ENCODE peak calls at places on chromosomes 2 and 18, in five cellular contexts. P, I, U, Q and Y are unnamed samples. For H3K4me1, the result is how much of the 10 kb centered on the place peaks cover.

GRCh38 chr2:105344704-105345345 is 7.5 kb downstream of the C2orf49 start:
- DNase-seq in Q (no peak), I (peak), P (peak), U (no peak), Y (no peak)

GRCh38 chr2:24512836-24513235 is 21.8 kb downstream of the NCOA1 start:
- DNase-seq in Q (no peak), I (no peak), U (no peak), P (no peak), Y (no peak)

GRCh38 chr18:80171190-80171872 is 62.3 kb downstream of the ADNP2 start:
- DNase-seq in U (peak), P (no peak), Q (no peak), I (peak), Y (peak)

GRCh38 chr18:10739152-10739551 is 213.3 kb downstream of the NAPG start:
- DNase-seq in P (no peak), U (no peak), Q (no peak), I (peak), Y (no peak)

GRCh38 chr2:24852431-24853020 is 59.3 kb downstream of the CENPO start:
- DNase-seq in I (no peak), P (no peak), U (no peak), Q (no peak), Y (no peak)

GRCh38 chr2:220227272-220227920 is 600.0 kb downstream of the SLC4A3 start:
- DNase-seq in P (no peak), U (no peak), I (peak), Q (no peak), Y (no peak)

GRCh38 chr2:159093496-159093895 is 125.1 kb downstream of the TANC1 start:
- DNase-seq in I (peak), U (no peak), Q (no peak), P (no peak), Y (no peak)

GRCh38 chr2:205948883-205949282 is 137.1 kb downstream of the INO80D start:
- DNase-seq in I (no peak), Q (no peak), P (no peak), U (no peak), Y (no peak)

GRCh38 chr2:37083873-37084792 is at the start of the genes GPATCH11 and HEATR5B:
- DNase-seq in P (peak), U (peak), Q (peak), I (peak), Y (peak)
- H3K27ac ChIP-seq in P (peak), U (peak), Q (no peak), I (peak), Y (peak)

GRCh38 chr2:217946071-217946470 is 56.7 kb downstream of the TNS1 start:
- DNase-seq in Q (no peak), I (no peak), U (peak), P (no peak), Y (no peak)

GRCh38 chr2:217943379-217944321 is 59.1 kb downstream of the TNS1 start:
- DNase-seq in I (peak), U (peak), P (peak), Q (peak), Y (peak)

GRCh38 chr2:217944923-217945322 is 57.9 kb downstream of the TNS1 start:
- DNase-seq in Q (no peak), P (no peak), I (no peak), U (peak), Y (no peak)

GRCh38 chr2:217944366-217944765 is 58.4 kb downstream of the TNS1 start:
- DNase-seq in U (no peak), I (no peak), Q (no peak), P (no peak), Y (no peak)

GRCh38 chr2:217945530-217945929 is 57.3 kb downstream of the TNS1 start:
- DNase-seq in I (no peak), U (peak), Q (no peak), P (no peak), Y (no peak)
- H3K4me1 ChIP-seq in I (under half), U (under half), Q (under half), P (half or more), Y (under half)

DNA sequence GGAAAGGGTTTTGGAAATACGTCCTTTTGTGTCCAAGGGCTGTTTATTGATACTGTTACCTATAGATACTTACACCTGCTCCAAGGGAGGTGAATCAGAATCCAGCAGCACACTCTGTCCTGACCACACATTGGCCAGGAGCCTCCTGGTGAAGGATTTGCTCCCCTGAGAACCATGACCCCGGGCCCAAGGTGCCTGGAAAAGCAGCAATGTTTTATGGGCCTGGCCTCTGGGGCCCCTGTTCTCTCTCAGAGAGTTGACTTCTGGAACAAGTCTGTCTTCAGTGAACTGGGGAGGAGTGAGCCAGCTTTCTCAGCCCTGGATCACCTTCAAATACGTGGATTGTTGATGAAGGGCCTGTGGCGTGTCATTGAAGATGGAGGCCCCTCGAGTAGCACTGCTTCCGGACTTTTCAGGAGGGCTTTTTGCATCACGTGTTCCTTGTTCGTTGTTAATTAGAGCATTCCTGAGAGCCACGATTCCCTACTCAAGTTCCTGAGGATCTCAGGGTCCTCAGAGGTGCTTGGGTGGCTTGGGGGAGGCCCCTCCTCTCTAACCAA is 78.5 kb upstream of the RPL31 start:
- DNase-seq in P (no peak), U (no peak), I (no peak), Q (no peak), Y (no peak)
- H3K27ac ChIP-seq in P (no peak), U (no peak), I (no peak), Q (no peak), Y (no peak)

DNA sequence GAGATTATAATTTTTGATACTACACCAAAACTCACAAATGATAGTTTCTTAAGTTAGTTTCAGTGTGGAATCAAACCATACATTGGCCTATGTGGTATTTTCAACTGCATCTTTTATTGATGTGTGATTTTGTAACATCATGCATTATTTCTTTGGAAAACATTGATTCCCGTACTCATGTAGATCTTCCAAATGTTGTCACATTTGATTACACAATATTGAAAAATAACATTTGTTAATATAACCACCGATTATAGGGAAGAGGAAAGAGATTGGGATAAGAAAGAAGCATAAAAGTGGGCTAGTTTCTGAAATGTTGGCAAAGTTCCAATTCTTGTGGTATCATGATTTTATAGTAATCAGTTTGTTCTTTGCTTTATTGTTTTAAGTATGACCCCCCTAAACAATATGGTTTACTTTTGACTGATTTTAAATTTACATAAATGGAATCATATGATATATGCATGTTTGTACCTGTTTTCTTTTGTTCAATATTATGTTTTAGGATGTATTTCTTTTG is 117.2 kb upstream of the OTX1 start:
- DNase-seq in Q (no peak), I (no peak), P (no peak), U (no peak), Y (no peak)
- H3K4me1 ChIP-seq in Q (under half), I (under half), P (under half), U (under half), Y (under half)

DNA sequence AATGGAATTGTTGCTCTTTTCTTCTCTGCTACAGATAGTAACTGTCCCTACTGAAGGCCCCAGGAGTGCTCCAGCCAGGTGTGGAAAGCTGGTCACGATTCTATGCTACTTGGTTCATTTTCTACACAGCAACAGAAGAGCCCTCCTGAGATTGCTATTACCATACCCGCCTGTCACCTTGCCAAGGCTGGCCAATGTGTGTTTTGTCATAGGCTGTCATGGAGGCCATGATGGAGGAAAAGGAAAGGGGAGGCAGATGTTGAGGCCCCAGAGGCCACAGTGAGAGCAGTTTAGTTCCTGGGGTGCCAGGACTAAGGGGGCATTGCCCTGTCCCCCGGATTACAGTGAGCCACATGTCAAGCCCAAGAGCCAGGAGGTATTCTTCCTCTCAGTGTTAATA is 952 bp downstream of the ELMOD3 start:
- DNase-seq in Q (no peak), P (no peak), U (no peak), I (no peak), Y (peak)
- H3K27ac ChIP-seq in Q (no peak), P (no peak), U (no peak), I (no peak), Y (peak)

DNA sequence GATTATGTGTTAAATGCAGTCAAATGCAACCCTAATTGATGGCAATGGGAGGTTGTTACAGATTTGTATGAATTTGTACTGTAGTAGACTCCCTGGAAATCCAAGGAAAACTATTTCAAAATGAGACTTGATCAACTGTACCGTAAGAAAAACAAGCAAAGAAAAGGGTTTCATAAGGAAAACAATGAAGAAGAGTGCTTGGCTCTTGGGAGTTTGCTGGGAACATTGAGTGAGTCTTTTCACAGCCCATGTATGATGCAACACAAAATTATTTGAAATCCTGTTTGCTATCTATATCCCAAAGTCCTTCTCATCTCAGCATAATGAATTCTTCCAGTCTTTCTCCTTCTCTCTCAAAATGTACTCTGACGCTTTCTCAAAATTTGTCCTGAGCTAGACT is 67.0 kb upstream of the OSR1 start:
- DNase-seq in Q (no peak), U (no peak), I (no peak), P (no peak), Y (no peak)
- H3K4me1 ChIP-seq in Q (under half), U (under half), I (under half), P (under half), Y (under half)

DNA sequence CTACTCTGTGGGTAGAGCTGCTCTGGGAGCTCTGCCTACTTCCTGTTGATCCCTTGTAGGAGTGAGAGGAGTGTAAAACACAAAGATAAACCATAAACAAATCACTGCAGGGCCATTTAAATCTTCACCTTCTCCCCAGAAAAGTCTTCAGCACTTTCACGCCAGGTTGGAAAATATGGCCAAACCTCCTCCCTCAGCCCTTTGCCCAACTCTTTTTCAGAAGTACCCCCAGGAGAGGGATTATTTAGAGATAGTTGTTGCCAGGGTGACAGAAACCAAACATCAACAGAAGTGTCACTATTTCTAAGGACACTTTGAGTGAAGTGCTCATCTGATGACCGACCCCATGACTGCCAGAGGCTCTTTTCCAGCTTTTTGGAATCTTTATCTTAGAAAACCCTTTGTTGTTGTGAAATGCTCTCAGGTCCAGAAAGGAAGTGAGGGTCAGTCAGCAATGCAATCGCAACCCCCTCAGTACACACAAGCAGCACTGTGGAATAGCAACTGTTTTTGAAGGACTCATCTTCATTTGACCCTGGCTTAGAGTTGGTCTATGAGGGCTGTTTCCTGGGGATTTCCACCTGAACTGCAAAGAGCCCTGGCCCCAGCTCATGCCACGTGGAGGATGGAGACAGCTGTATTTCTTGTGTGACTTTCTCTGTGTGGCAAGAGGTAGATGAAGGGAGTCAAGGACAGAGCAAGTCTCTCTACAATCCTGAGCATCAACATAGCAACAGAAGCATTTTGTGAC is 114.0 kb upstream of the STON1 start:
- DNase-seq in Q (no peak), U (no peak), P (peak), I (no peak), Y (no peak)
- H3K27ac ChIP-seq in Q (no peak), U (no peak), P (peak), I (no peak), Y (no peak)

DNA sequence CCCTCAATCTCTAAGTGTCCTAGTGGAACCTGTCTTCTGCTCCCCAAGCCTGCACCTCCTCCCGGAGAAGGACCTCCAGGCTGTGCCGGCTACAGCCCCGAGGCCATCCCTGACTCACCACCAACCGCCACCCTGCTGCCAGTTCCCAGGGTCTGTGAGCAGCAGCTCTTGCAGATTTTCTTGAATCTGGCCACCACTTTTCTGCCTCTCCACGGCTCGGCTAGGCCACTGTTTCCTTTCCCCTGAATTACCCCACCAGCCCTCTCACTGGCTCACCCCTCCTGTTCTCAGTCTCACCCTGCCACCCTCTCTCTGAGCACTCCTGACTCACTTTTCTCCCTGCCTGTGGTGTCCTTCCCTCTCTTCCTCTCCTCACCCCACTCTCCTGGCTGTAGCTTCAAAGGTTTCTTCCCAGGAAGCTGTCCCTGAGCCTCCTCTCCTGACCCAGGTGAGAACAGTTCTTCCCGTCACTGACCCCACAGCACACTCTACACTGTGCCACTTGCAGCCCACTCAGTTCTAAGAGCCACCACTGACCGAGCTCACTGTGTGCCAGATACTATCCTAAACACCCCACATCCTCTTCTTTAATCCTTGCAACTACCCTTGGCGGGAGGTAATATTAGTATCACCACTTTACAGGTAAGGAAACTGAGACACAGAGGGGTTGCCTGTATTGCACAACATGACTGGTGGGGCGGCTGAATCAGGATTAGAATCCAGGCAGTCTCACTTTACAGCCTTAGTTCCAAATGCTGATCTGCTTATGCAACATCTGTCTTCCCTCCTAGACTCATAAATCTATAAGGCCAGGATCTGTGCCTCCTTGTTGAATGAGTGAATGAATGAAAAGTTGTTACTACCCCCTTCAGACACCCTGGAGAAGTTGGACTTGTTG is 111.6 kb downstream of the SMAD7 start:
- DNase-seq in P (no peak), I (peak), U (peak), Q (no peak), Y (peak)
- H3K4me1 ChIP-seq in P (under half), I (under half), U (half or more), Q (under half), Y (under half)

DNA sequence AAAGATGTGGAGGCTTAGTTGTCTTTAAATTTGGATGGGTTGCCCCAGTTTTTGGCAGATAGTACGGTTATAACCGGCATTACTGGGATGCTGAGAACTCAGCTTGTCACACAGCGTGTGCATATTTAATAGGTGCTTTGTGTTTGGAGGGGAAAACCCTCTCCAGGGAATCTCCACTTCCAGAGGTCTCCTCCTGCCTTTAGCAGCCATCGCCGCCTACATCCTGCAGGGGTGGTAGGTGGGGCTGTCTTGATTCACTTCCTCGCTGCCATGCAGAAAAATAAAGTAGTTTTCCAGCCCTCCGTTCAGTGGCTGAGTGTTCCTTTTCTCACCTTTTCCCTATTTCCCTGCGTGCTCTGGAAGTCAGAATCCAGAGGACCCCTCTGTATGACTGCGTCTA is 76.4 kb downstream of the ITGB1BP1 start:
- DNase-seq in U (no peak), Q (no peak), P (no peak), I (no peak), Y (no peak)
- H3K27ac ChIP-seq in U (peak), Q (no peak), P (no peak), I (no peak), Y (no peak)